ENCODE peak calls at places on chromosomes 3 and 15, in ten cellular contexts. F is colonic mucosa; M is activated CD8-positive, alpha-beta memory T cell treated with anti-CD3 and anti-CD28 coated beads for 48 hours; A is activated CD4-positive, alpha-beta T cell treated with anti-CD3 and anti-CD28 coated beads for 36 hours; D is RWPE1; S is HT-29; Y is activated effector memory CD4-positive, alpha-beta T cell treated with Interleukin-2 at 50 U/mL for 16 hours; G is activated T-helper 1 cell treated with anti-CD3 and anti-CD28 coated beads, Interleukin-12 subunit alpha, Interleukin-12 subunit beta, Interleukin-2, Interleukin-4 antibody, amounts not matched to agents 30 ng/mL and 10 ng/mL and 1 ng/mL, durations not matched to agents 14 hours and 24 hours and 36 hours; X is stimulated activated CD4-positive, alpha-beta T cell treated with anti-CD3 and anti-CD28 coated beads, Interleukin-15, amount 100 ng/mL, for 1 hour; T is NCI-H446 treated with DMSO at 0.1 percent for 48 hours. U is an unnamed sample.

GRCh38 chr3:157573281-157573680 is 70.1 kb upstream of the VEPH1 start:
- DNase-seq in F (no peak), M (no peak), A (no peak), D (no peak), S (no peak), Y (no peak), G (no peak), X (no peak), T (no peak), U (peak)

GRCh38 chr15:26757156-26757555 is 15.7 kb downstream of the GABRB3 start:
- DNase-seq in F (no peak), M (no peak), A (no peak), D (no peak), S (no peak), Y (no peak), G (no peak), X (no peak), T (no peak), U (no peak)

GRCh38 chr3:20488101-20488500 is 302.1 kb upstream of the SGO1 start:
- DNase-seq in F (no peak), M (no peak), A (no peak), D (no peak), S (no peak), Y (no peak), G (no peak), X (no peak), T (no peak), U (no peak)

GRCh38 chr3:149971403-149972075 is 844 bp upstream of the PFN2 start:
- DNase-seq in F (peak), M (peak), A (peak), D (peak), S (peak), Y (peak), G (peak), X (no peak), T (peak), U (peak)

GRCh38 chr3:146326875-146327543 is 76.1 kb upstream of the PLSCR4 start:
- DNase-seq in F (peak), M (no peak), A (no peak), D (peak), S (peak), Y (no peak), G (no peak), X (no peak), T (peak), U (peak)

GRCh38 chr3:15440891-15441290 is 13.5 kb downstream of the EAF1 start:
- DNase-seq in F (no peak), M (no peak), A (no peak), D (peak), S (no peak), Y (no peak), G (no peak), X (no peak), T (no peak), U (no peak)

GRCh38 chr15:87730706-87731105 is 525.8 kb downstream of the NTRK3 start:
- DNase-seq in F (no peak), M (no peak), A (no peak), D (no peak), S (no peak), Y (no peak), G (no peak), X (no peak), T (no peak), U (no peak)

GRCh38 chr3:137081711-137082110 is 123.9 kb downstream of the IL20RB start:
- DNase-seq in F (no peak), M (no peak), A (no peak), D (no peak), S (no peak), Y (no peak), G (no peak), X (no peak), T (no peak), U (no peak)

GRCh38 chr3:150567328-150567727 is 20.7 kb downstream of the EIF2A start:
- DNase-seq in F (no peak), M (no peak), A (no peak), D (no peak), S (no peak), Y (no peak), G (no peak), X (no peak), T (no peak), U (no peak)

GRCh38 chr3:30145281-30145680 is 461.1 kb upstream of the TGFBR2 start:
- DNase-seq in F (no peak), M (no peak), A (no peak), D (no peak), S (no peak), Y (no peak), G (no peak), X (no peak), T (peak), U (no peak)

GRCh38 chr15:67116742-67117141 is 51.3 kb downstream of the SMAD3 start:
- DNase-seq in F (peak), M (no peak), A (no peak), D (no peak), S (peak), Y (no peak), G (no peak), X (no peak), T (no peak), U (no peak)